ENCODE peak calls at places on chromosomes 13 and 19, in four cellular contexts. One of them, this sample, is unnamed.

GRCh38 chr19:5296021-5296420 is 44.6 kb downstream of the PTPRS start:
- DNase-seq in AG04449: no peak
- DNase-seq in dorsolateral prefrontal cortex: no peak
- DNase-seq in upper lobe of right lung: no peak
- DNase-seq in this sample: no peak

GRCh38 chr19:42606660-42607351 is 12.1 kb upstream of the CEACAM8 start:
- DNase-seq in AG04449: no peak
- DNase-seq in upper lobe of right lung: peak; percentile 90
- DNase-seq in dorsolateral prefrontal cortex: peak; percentile 58
- DNase-seq in this sample: no peak

GRCh38 chr13:106038752-106039151 is 496.7 kb downstream of the EFNB2 start:
- DNase-seq in dorsolateral prefrontal cortex: no peak
- DNase-seq in upper lobe of right lung: no peak
- DNase-seq in AG04449: peak; percentile 74
- DNase-seq in this sample: peak; percentile 79

GRCh38 chr19:1856345-1856697 is 7.1 kb downstream of the KLF16 start:
- DNase-seq in upper lobe of right lung: no peak
- DNase-seq in dorsolateral prefrontal cortex: no peak
- DNase-seq in AG04449: no peak
- DNase-seq in this sample: no peak

GRCh38 chr13:40452741-40453665 is 213.4 kb downstream of the FOXO1 start:
- DNase-seq in dorsolateral prefrontal cortex: no peak
- DNase-seq in upper lobe of right lung: no peak
- DNase-seq in AG04449: no peak
- DNase-seq in this sample: no peak

GRCh38 chr13:51457086-51457485 is 4.2 kb upstream of the INTS6 start:
- DNase-seq in dorsolateral prefrontal cortex: no peak
- DNase-seq in AG04449: no peak
- DNase-seq in upper lobe of right lung: no peak
- DNase-seq in this sample: no peak

GRCh38 chr19:56106397-56106849 is 14.7 kb downstream of the ZNF787 start:
- DNase-seq in dorsolateral prefrontal cortex: no peak
- DNase-seq in upper lobe of right lung: no peak
- DNase-seq in AG04449: no peak
- DNase-seq in this sample: no peak

GRCh38 chr19:40467007-40467565 is 285 bp downstream of the SPTBN4 start:
- DNase-seq in upper lobe of right lung: peak; percentile 72
- DNase-seq in dorsolateral prefrontal cortex: no peak
- DNase-seq in AG04449: no peak
- DNase-seq in this sample: no peak

GRCh38 chr19:34382471-34382870 is 17.5 kb downstream of the GPI start:
- DNase-seq in dorsolateral prefrontal cortex: no peak
- DNase-seq in upper lobe of right lung: no peak
- DNase-seq in AG04449: no peak
- DNase-seq in this sample: no peak

GRCh38 chr19:34391813-34392212 is 12.4 kb upstream of the PDCD2L start:
- DNase-seq in upper lobe of right lung: no peak
- DNase-seq in dorsolateral prefrontal cortex: no peak
- DNase-seq in AG04449: no peak
- DNase-seq in this sample: no peak

GRCh38 chr19:34383599-34383998 is 18.6 kb downstream of the GPI start:
- DNase-seq in dorsolateral prefrontal cortex: no peak
- DNase-seq in AG04449: no peak
- DNase-seq in upper lobe of right lung: no peak
- DNase-seq in this sample: no peak

GRCh38 chr19:34387446-34387810 is 16.8 kb upstream of the PDCD2L start:
- DNase-seq in dorsolateral prefrontal cortex: no peak
- DNase-seq in upper lobe of right lung: no peak
- DNase-seq in AG04449: no peak
- DNase-seq in this sample: no peak

DNA sequence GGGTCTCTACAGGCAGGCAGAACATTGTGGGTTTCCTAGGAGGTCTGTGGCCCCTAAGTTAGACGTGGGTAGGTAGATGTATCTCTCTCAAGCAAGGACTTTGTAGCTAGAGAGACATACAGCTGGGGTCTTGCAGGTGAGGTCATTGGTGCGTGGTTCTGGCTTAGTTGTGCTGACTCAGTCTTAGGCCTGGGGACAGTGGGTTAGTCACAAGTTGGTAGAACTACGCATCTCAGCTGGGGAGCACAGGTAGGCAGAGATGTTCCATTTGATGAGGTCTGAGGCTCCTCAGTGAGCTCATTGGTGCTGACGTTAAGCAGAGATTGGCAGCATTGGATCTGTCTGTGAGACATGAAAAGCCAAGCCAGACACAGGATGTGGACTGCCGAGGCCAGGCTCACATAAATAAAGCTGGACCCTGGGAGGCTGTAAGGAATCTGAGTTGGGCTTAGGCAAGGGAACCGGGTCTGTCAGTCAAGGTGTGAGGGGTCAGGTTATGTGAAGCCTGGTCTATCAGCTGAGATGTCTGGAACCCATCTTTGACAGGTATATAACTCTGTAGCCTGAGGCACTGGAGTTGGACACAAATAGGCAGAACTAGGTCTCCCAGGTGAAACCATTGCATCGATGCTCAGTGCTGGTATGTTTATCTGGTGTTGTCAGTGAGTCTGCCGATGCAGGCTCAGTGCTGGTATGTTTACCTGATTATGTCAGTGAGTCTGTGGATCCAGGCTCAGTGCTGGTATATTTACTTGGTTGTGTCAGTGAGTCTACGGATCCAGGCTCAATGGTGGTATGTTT is 17.4 kb upstream of the PDCD2L start:
- DNase-seq in upper lobe of right lung: no peak
- DNase-seq in AG04449: no peak
- DNase-seq in dorsolateral prefrontal cortex: no peak
- DNase-seq in this sample: no peak
- H3K4me3 ChIP-seq in upper lobe of right lung: no peak overlapping the region
- H3K4me3 ChIP-seq in AG04449: no peak overlapping the region
- H3K4me3 ChIP-seq in dorsolateral prefrontal cortex: no peak overlapping the region
- H3K4me3 ChIP-seq in this sample: no peak overlapping the region

GRCh38 chr13:50257646-50258045 is 242.4 kb downstream of the KCNRG start:
- DNase-seq in dorsolateral prefrontal cortex: no peak
- DNase-seq in AG04449: no peak
- DNase-seq in upper lobe of right lung: no peak
- DNase-seq in this sample: no peak
- H3K4me3 ChIP-seq in dorsolateral prefrontal cortex: no peak overlapping the region
- H3K4me3 ChIP-seq in AG04449: no peak overlapping the region
- H3K4me3 ChIP-seq in upper lobe of right lung: no peak overlapping the region
- H3K4me3 ChIP-seq in this sample: no peak overlapping the region

GRCh38 chr19:49210108-49210900 is 52.7 kb downstream of the TRPM4 start:
- DNase-seq in AG04449: no peak
- DNase-seq in dorsolateral prefrontal cortex: no peak
- DNase-seq in upper lobe of right lung: peak; percentile 71
- DNase-seq in this sample: no peak

GRCh38 chr19:49214701-49215100 is 57.1 kb downstream of the TRPM4 start:
- DNase-seq in AG04449: no peak
- DNase-seq in upper lobe of right lung: no peak
- DNase-seq in dorsolateral prefrontal cortex: no peak
- DNase-seq in this sample: no peak

GRCh38 chr19:49213791-49214190 is 56.2 kb downstream of the TRPM4 start:
- DNase-seq in AG04449: no peak
- DNase-seq in dorsolateral prefrontal cortex: no peak
- DNase-seq in upper lobe of right lung: no peak
- DNase-seq in this sample: no peak

GRCh38 chr19:49210901-49211451 is 53.4 kb downstream of the TRPM4 start:
- DNase-seq in upper lobe of right lung: no peak
- DNase-seq in AG04449: no peak
- DNase-seq in dorsolateral prefrontal cortex: no peak
- DNase-seq in this sample: no peak

GRCh38 chr19:49212302-49212701 is 54.7 kb downstream of the TRPM4 start:
- DNase-seq in dorsolateral prefrontal cortex: no peak
- DNase-seq in AG04449: no peak
- DNase-seq in upper lobe of right lung: no peak
- DNase-seq in this sample: no peak
- H3K4me3 ChIP-seq in dorsolateral prefrontal cortex: no peak overlapping the region
- H3K4me3 ChIP-seq in AG04449: no peak overlapping the region
- H3K4me3 ChIP-seq in upper lobe of right lung: no peak overlapping the region
- H3K4me3 ChIP-seq in this sample: no peak overlapping the region

GRCh38 chr13:70502944-70503343 is 394.7 kb upstream of the KLHL1 start:
- DNase-seq in upper lobe of right lung: no peak
- DNase-seq in dorsolateral prefrontal cortex: no peak
- DNase-seq in AG04449: no peak
- DNase-seq in this sample: no peak
- H3K4me3 ChIP-seq in upper lobe of right lung: no peak overlapping the region
- H3K4me3 ChIP-seq in dorsolateral prefrontal cortex: no peak overlapping the region
- H3K4me3 ChIP-seq in AG04449: no peak overlapping the region
- H3K4me3 ChIP-seq in this sample: no peak overlapping the region

DNA sequence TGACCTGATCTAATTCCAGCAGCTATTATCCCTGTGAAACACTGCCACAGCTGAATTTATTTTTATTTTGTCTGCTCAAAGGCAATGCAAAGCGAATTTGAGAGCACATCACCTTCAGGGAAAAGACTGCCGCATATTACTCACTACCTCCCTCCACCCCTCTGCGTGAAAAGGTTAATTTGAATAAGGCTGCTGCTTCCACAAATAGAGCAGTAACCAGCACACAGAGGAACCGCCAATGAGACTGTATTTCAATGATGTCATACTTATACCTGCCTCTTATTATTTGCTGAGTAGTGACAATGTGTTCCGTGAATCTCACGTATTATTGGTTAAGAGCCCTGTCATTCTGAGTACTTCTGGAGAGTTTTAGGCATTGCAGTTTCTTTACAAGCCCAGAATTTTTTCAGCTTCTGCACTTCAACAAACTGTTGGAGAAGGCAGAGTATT is 156.1 kb upstream of the KLF12 start:
- DNase-seq in dorsolateral prefrontal cortex: no peak
- DNase-seq in AG04449: no peak
- DNase-seq in upper lobe of right lung: no peak
- DNase-seq in this sample: peak; percentile 79
- H3K4me3 ChIP-seq in dorsolateral prefrontal cortex: peak overlapping the region; percentile 20
- H3K4me3 ChIP-seq in AG04449: no peak overlapping the region
- H3K4me3 ChIP-seq in upper lobe of right lung: no peak overlapping the region
- H3K4me3 ChIP-seq in this sample: no peak overlapping the region

GRCh38 chr19:6483235-6483634 is 1.6 kb upstream of the DENND1C start:
- DNase-seq in upper lobe of right lung: no peak
- DNase-seq in AG04449: no peak
- DNase-seq in dorsolateral prefrontal cortex: no peak
- DNase-seq in this sample: no peak

GRCh38 chr19:6480843-6481415 is 658 bp downstream of the DENND1C start:
- DNase-seq in upper lobe of right lung: no peak
- DNase-seq in dorsolateral prefrontal cortex: no peak
- DNase-seq in AG04449: no peak
- DNase-seq in this sample: no peak

GRCh38 chr19:6481541-6482342 is at the start of gene DENND1C:
- DNase-seq in upper lobe of right lung: no peak
- DNase-seq in AG04449: no peak
- DNase-seq in dorsolateral prefrontal cortex: peak; percentile 42
- DNase-seq in this sample: no peak

GRCh38 chr19:6484251-6484650 is 2.7 kb upstream of the DENND1C start:
- DNase-seq in upper lobe of right lung: no peak
- DNase-seq in AG04449: no peak
- DNase-seq in dorsolateral prefrontal cortex: no peak
- DNase-seq in this sample: no peak

DNA sequence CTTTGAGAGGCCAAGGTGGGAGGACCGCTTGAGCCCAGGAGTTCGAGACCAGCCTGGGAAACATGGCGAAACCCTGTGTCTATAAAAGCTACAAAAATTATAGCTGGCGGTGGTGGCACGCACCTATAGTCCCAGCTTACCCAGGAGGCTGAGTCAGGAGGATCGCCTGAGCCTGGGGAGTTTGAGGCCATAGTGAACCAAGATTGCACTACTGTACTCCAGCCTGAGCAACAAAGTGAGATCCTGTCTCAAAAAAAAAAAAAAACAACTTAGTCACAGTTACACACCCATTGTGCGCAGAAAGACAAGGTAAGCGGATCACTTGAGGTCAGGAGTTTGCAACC is 728 bp upstream of the DENND1C start:
- DNase-seq in upper lobe of right lung: no peak
- DNase-seq in AG04449: no peak
- DNase-seq in dorsolateral prefrontal cortex: no peak
- DNase-seq in this sample: no peak
- H3K4me3 ChIP-seq in upper lobe of right lung: no peak overlapping the region
- H3K4me3 ChIP-seq in AG04449: no peak overlapping the region
- H3K4me3 ChIP-seq in dorsolateral prefrontal cortex: no peak overlapping the region
- H3K4me3 ChIP-seq in this sample: no peak overlapping the region

GRCh38 chr13:114130131-114130707 is 2.2 kb downstream of the RASA3 start:
- DNase-seq in dorsolateral prefrontal cortex: no peak
- DNase-seq in upper lobe of right lung: no peak
- DNase-seq in AG04449: no peak
- DNase-seq in this sample: no peak
- H3K4me3 ChIP-seq in dorsolateral prefrontal cortex: peak overlapping the region; percentile 62
- H3K4me3 ChIP-seq in upper lobe of right lung: peak overlapping the region; percentile 83
- H3K4me3 ChIP-seq in AG04449: peak overlapping the region; percentile 89
- H3K4me3 ChIP-seq in this sample: peak overlapping the region; percentile 99

DNA sequence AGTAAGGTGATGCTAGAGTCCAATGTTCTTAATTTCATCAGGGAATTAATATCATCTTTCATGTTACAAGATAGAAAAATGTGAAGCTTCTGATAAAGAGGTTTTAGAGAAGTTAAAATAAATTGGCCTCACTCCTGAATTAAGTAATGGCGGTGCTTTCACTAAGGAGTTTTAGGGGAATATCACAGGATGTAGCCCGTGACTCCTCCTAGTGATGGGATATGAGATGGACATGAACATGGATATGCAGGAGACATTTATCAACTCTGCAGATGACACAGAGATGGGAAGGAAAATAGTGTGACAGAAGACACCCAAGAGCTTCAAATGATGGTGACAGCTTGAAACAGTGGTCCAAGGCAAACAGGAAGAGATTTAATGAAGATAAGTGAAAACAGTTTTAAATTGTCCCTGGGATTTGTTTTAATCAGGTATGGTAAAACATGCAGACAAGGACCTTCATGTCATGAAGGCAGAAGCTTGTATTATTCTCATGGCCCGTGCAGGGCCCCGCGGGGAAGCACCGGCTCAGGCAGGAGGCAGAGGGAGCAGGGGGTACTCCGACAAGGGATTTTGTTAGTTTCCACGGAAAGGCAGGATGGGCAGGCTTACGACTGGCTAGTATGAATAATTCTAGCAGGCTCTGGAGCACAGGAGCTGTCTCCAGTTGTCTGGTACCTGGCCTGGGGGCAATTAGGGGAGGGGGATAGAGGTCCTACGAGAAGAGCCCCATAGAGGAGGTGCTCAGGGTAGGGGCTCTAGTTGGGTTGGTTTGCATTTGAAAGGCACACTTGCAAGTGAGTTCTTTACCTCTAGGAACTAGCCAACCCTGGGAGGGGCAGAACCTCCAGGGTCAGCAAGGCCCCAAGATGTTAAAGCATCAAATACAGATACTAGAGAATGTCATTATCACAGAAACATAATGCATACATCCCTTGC is 38.7 kb upstream of the FARP1 start:
- DNase-seq in dorsolateral prefrontal cortex: no peak
- DNase-seq in upper lobe of right lung: no peak
- DNase-seq in AG04449: no peak
- DNase-seq in this sample: no peak
- H3K4me3 ChIP-seq in dorsolateral prefrontal cortex: no peak overlapping the region
- H3K4me3 ChIP-seq in upper lobe of right lung: no peak overlapping the region
- H3K4me3 ChIP-seq in AG04449: no peak overlapping the region
- H3K4me3 ChIP-seq in this sample: no peak overlapping the region

DNA sequence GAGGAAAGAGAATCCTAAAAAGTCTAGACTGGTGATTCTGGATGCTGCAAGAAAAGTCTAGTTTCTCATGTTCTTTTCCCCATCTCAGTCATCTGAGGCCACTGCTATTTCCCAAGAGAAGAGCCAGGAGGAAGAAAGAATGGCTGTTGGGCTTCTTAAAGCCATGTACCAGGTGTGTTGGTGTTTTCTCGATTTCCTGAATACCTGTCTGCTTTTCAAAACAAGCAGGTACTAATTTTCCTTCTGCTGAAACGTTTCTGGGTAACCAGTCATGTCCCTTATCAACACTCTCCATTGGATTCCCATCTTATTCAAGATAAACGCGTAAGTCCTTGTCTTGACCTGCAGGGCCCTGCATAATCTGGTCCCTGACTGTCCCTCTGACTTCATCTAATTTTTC is 1.1 kb downstream of the ZNF570 start:
- DNase-seq in AG04449: no peak
- DNase-seq in dorsolateral prefrontal cortex: no peak
- DNase-seq in upper lobe of right lung: no peak
- DNase-seq in this sample: no peak
- H3K4me3 ChIP-seq in AG04449: peak overlapping the region; percentile 99
- H3K4me3 ChIP-seq in dorsolateral prefrontal cortex: peak overlapping the region; percentile 94
- H3K4me3 ChIP-seq in upper lobe of right lung: peak overlapping the region; percentile 85
- H3K4me3 ChIP-seq in this sample: no peak overlapping the region